ENCODE peak calls at places on chromosomes 2 and 18, in four cellular contexts. J, M, N and C are unnamed samples.
A peak's percentile ranks its signal among the peaks of the same experiment; 100 is the strongest.

GRCh38 chr2:42105330-42106256 is 57.8 kb downstream of the PKDCC start:
- DNase-seq in J (no peak), N (peak; percentile 88), M (no peak), C (peak; percentile 59)

GRCh38 chr18:76460482-76460881 is 34.6 kb downstream of the ZNF516 start:
- DNase-seq in N (no peak), J (no peak), M (no peak), C (no peak)

GRCh38 chr2:60555066-60555793 is 1.8 kb upstream of the BCL11A start:
- DNase-seq in M (peak; percentile 34), N (peak; percentile 52), J (no peak), C (no peak)

GRCh38 chr2:39667881-39668276 is 2.2 kb downstream of the TMEM178A start:
- DNase-seq in N (no peak), J (no peak), M (no peak), C (no peak)

GRCh38 chr2:88016948-88017779 is 817 bp upstream of the RNU2-63P start:
- DNase-seq in N (peak; percentile 75), J (peak; percentile 50), M (peak; percentile 56), C (peak; percentile 16)

GRCh38 chr2:55401124-55401523 is 18.5 kb downstream of the CCDC88A start:
- DNase-seq in N (peak; percentile 29), J (no peak), M (no peak), C (no peak)

GRCh38 chr2:119810039-119810630 is 50.4 kb downstream of the PTPN4 start:
- DNase-seq in N (peak; percentile 47), J (no peak), M (no peak), C (no peak)

GRCh38 chr2:150211164-150211631 is 276.3 kb downstream of the RND3 start:
- DNase-seq in M (no peak), N (no peak), J (no peak), C (no peak)

GRCh38 chr18:75210274-75211001 is at the start of gene TSHZ1:
- DNase-seq in M (peak; percentile 20), J (peak; percentile 42), N (peak; percentile 85), C (peak; percentile 59)

GRCh38 chr2:241007111-241007510 is 8.7 kb downstream of the SNED1 start:
- DNase-seq in N (no peak), M (no peak), J (no peak), C (no peak)

GRCh38 chr2:101305492-101306123 is 2.9 kb downstream of the RNF149 start:
- DNase-seq in J (no peak), M (no peak), N (no peak), C (no peak)

GRCh38 chr18:72360628-72361027 is 183.5 kb downstream of the CBLN2 start:
- DNase-seq in J (no peak), N (no peak), M (no peak), C (no peak)

GRCh38 chr18:51734576-51734975 is 537.1 kb upstream of the MEX3C start:
- DNase-seq in N (no peak), J (no peak), M (no peak), C (no peak)

GRCh38 chr2:105447476-105447875 is 48.6 kb upstream of the FHL2 start:
- DNase-seq in M (no peak), N (no peak), J (no peak), C (no peak)

GRCh38 chr2:205115516-205115915 is 566.8 kb upstream of the NRP2 start:
- DNase-seq in M (no peak), N (no peak), J (no peak), C (no peak)

GRCh38 chr2:43718530-43719124 is 42.4 kb upstream of the C1GALT1C1L start:
- DNase-seq in J (no peak), M (no peak), N (no peak), C (no peak)

GRCh38 chr2:130376433-130377293 is 20.8 kb downstream of the PTPN18 start:
- DNase-seq in J (no peak), M (no peak), N (peak; percentile 26), C (peak; percentile 89)

GRCh38 chr18:6633370-6633769 is 96.1 kb upstream of the ARHGAP28 start:
- DNase-seq in M (no peak), J (no peak), N (no peak), C (no peak)

GRCh38 chr18:63444567-63444966 is 22.3 kb upstream of the VPS4B start:
- DNase-seq in N (no peak), J (no peak), M (no peak), C (no peak)

GRCh38 chr2:233816771-233817170 is 37.6 kb downstream of the HJURP start:
- DNase-seq in J (no peak), N (no peak), M (no peak), C (no peak)

GRCh38 chr2:29012211-29012681 is 31.1 kb downstream of the TOGARAM2 start:
- DNase-seq in M (no peak), J (no peak), N (no peak), C (no peak)

GRCh38 chr18:2571200-2572143 is at the start of the genes METTL4 and NDC80:
- DNase-seq in J (peak; percentile 76), N (peak; percentile 85), M (peak; percentile 86), C (peak; percentile 71)

GRCh38 chr2:241898681-241899270 is 29.2 kb downstream of the RTP5 start:
- DNase-seq in N (no peak), M (no peak), J (no peak), C (no peak)

GRCh38 chr2:64350996-64351395 is 103.0 kb upstream of the LGALSL start:
- DNase-seq in J (no peak), M (no peak), N (no peak), C (no peak)

DNA sequence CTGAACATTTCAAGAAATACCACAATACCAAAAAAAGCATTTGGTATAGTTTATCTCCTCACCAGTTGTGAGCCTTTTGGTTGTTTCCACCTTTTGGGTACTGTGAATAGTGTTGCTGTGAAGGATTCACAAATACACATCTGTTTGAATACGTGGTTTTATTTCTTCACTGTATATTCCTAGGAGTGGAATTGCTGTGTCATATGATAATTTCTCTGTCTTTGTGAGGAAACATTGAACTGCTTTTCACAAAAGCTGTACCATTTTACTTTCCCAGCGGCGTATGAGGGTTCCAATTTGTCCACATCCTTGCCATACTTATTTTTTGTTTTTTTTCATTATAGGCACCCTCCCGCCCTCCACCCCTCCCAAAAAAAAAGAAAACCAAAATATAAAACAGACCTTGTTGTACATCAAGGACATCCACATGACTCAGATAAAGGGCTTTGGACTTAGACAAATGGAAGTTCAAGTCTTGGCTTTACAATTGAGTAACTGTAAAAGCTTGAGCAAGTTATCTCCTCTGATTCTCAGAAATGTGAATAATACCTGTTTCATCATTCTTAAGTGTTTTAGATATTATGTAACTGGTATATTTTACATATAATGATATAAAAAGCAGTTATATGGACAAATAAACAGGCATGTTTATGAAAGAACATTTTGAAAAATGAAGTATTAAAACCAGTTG is 19.0 kb downstream of the UBE2E3 start:
- DNase-seq in M (no peak), J (no peak), N (no peak), C (no peak)
- TF ChIP-seq TARDBP in M (no peak), J (no peak), N (no peak), C (no peak)

DNA sequence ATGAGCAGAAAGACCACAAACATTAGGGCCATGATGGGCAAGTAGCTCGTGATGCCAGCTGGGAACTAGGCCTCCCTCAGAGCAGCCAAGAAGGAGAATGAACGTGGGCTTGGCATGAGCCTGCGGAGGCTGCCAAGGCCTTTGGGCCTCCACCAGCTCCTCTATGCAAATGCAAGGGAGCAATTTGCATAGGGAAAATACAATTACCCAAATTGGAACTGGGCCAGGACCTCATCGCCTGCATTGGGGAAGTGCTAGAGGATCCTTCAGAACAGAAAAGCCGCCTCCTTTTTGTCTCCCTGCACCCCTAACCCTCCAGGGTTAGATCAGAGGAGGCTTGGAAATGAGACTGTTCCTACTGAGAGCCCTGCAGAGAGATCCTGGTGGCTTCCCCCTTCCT is 326.4 kb downstream of the SMAD2 start:
- DNase-seq in J (no peak), N (no peak), M (no peak), C (no peak)
- TF ChIP-seq TARDBP in J (no peak), N (no peak), M (no peak), C (no peak)

DNA sequence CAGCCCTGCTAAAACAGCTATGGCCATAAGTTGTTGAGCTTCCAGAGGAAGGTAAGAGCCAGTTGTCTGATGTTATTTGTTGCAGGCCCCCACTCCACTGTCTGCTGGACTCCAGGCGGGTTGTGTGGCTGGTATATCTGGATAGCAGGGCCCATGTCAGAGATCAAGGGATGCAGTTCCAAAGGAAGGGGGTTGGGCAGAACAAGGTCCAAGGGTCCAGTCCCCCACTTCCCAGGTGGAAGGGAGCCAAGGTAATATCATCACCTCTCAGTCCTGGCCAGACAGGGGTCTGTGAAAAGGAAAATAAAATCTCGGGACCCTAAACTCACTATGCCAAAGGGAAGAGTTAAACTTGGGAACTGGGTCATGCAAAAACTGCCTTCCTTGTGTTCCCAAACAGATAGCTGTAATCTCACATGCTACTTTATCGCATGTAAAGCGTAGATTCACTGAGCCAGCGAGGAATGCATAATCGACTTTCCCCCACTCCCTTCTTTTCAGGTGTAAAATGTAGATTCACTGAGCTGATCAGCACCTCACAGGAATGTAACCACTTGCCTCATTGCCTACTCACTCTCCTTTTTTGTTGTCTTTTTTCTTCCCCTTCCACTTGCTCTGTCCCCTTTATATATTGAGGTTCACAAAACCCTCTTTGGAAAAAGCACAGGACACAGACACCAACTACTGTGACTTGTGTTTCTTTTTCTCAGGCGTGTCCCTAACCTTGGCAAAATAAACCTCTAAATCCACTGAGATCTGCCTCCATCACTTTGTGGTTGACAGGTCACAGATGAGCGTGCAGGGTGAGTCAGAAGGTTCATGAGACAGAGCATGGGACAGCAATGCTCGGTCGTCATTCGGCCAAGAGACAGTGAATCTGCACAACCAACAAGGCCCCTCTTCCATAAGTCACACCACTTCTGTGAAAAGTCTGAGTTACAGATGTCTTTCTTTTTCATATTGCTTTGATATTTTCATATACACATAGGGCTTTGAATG is 255.3 kb upstream of the SIX2 start:
- DNase-seq in M (no peak), J (no peak), N (no peak), C (no peak)
- TF ChIP-seq TARDBP in M (no peak), J (no peak), N (no peak), C (no peak)

GRCh38 chr2:118443596-118443995 is 355.3 kb downstream of the INSIG2 start:
- DNase-seq in M (no peak), N (peak; percentile 50), J (no peak), C (no peak)
- TF ChIP-seq TARDBP in M (no peak), N (no peak), J (no peak), C (no peak)

GRCh38 chr2:20916604-20917286 is 93.8 kb upstream of the LDAH start:
- DNase-seq in J (no peak), M (no peak), N (peak; percentile 74), C (no peak)

GRCh38 chr2:20917287-20917660 is 94.4 kb upstream of the LDAH start:
- DNase-seq in M (no peak), N (no peak), J (no peak), C (no peak)

GRCh38 chr2:20917724-20918572 is 95.0 kb upstream of the LDAH start:
- DNase-seq in J (no peak), N (no peak), M (no peak), C (no peak)

GRCh38 chr2:20915271-20915670 is 92.4 kb upstream of the LDAH start:
- DNase-seq in J (no peak), M (no peak), N (no peak), C (no peak)

GRCh38 chr2:20919301-20919800 is 96.5 kb upstream of the LDAH start:
- DNase-seq in J (no peak), N (no peak), M (no peak), C (no peak)
- TF ChIP-seq TARDBP in J (no peak), N (no peak), M (no peak), C (no peak)

GRCh38 chr2:190904644-190905043 is 24.0 kb downstream of the GLS start:
- DNase-seq in N (no peak), J (no peak), M (no peak), C (no peak)
- TF ChIP-seq TARDBP in N (no peak), J (no peak), M (no peak), C (no peak)